ENCODE peak calls at places on chromosomes 3 and 15, in five cellular contexts. X, G, P, J and F are unnamed samples.

GRCh38 chr3:135887220-135887619 is 78.3 kb upstream of the PPP2R3A start:
- DNase-seq in X (no peak), J (no peak), G (peak; percentile 79), P (no peak), F (no peak)

GRCh38 chr15:64006642-64007041 is 39.6 kb downstream of the DAPK2 start:
- DNase-seq in J (no peak), X (peak; percentile 36), G (no peak), P (peak; percentile 27), F (no peak)

GRCh38 chr3:197516517-197516889 is 39.3 kb downstream of the BDH1 start:
- DNase-seq in J (no peak), X (peak; percentile 43), G (peak; percentile 97), P (peak; percentile 91), F (no peak)

GRCh38 chr15:88915354-88915753 is 2.2 kb upstream of the MFGE8 start:
- DNase-seq in P (no peak), X (no peak), J (no peak), G (no peak), F (no peak)

GRCh38 chr3:62065985-62066693 is 307.2 kb downstream of the FEZF2 start:
- DNase-seq in P (no peak), X (no peak), J (no peak), G (peak; percentile 67), F (no peak)

GRCh38 chr3:11567516-11568467 is 75.9 kb downstream of the VGLL4 start:
- DNase-seq in G (peak; percentile 86), X (no peak), J (no peak), P (peak; percentile 85), F (peak; percentile 70)

GRCh38 chr3:194069421-194070219 is 66.3 kb upstream of the HES1 start:
- DNase-seq in P (no peak), G (peak; percentile 42), J (no peak), X (no peak), F (no peak)

GRCh38 chr15:27587810-27588209 is 511.3 kb downstream of the OCA2 start:
- DNase-seq in P (peak; percentile 8), J (no peak), X (no peak), G (no peak), F (no peak)

GRCh38 chr15:32831458-32831857 is 113.7 kb downstream of the GREM1 start:
- DNase-seq in X (no peak), G (peak; percentile 53), P (no peak), J (no peak), F (no peak)

GRCh38 chr15:71646767-71647478 is 163.4 kb upstream of the NR2E3 start:
- DNase-seq in P (no peak), G (no peak), X (no peak), J (no peak), F (no peak)
- H3K27ac ChIP-seq in P (no peak overlapping the region), G (no peak overlapping the region), X (peak overlapping the region; percentile 60), J (peak overlapping the region; percentile 75), F (peak overlapping the region; percentile 87)

DNA sequence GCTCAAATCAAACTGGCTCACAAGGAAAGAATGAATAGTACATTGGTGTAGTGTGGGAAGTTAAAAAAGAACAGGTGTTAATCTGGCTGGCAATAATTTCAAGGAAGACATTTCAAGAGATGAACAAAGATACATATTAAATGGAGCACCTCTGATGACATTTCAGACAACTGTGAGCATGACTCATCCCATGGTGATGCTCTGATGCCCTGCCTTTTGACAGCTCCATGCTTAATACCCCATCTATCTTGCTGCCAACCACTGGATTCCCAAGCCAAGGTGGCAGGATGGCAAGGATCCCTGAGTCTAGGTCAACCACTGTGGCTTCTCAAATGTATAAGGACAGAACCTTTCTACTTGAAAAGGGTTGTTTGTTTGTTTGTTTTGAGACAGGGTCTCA is 29.3 kb downstream of the LRRC2 start:
- DNase-seq in P (no peak), X (no peak), J (no peak), G (no peak), F (no peak)
- H3K27ac ChIP-seq in P (no peak overlapping the region), X (no peak overlapping the region), J (no peak overlapping the region), G (no peak overlapping the region), F (no peak overlapping the region)

DNA sequence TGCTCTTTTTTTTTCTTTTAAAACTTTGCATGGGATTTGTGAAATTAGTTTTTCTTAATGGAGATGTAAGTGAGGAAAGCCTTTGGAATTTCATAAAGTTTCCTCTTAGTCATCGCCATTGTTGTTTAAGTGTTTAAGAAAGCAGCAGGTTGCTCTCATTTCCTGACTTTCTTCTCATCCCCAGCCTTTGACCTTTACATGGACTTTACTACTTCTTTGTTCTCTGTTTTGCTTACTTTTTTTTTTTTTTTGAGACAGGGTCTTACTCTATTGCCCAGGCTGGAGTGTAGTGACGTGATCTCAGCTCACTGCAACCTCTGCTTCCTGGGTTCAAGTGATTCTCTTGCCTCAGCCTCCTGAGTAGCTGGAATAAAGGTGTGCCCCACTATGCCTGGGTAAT is 38.6 kb downstream of the FBXL2 start:
- DNase-seq in X (no peak), J (no peak), G (peak; percentile 73), P (peak; percentile 26), F (no peak)
- H3K27ac ChIP-seq in X (no peak overlapping the region), J (no peak overlapping the region), G (no peak overlapping the region), P (no peak overlapping the region), F (no peak overlapping the region)

GRCh38 chr3:65877160-65877559 is 161.6 kb downstream of the MAGI1 start:
- DNase-seq in J (no peak), X (no peak), P (no peak), G (no peak), F (no peak)

GRCh38 chr3:65873869-65874268 is 164.8 kb downstream of the MAGI1 start:
- DNase-seq in J (no peak), X (no peak), G (no peak), P (no peak), F (no peak)

GRCh38 chr3:65873028-65873427 is 165.7 kb downstream of the MAGI1 start:
- DNase-seq in J (no peak), X (no peak), G (no peak), P (no peak), F (no peak)

GRCh38 chr3:65876028-65876420 is 162.7 kb downstream of the MAGI1 start:
- DNase-seq in G (no peak), X (no peak), P (no peak), J (no peak), F (no peak)

GRCh38 chr3:65875395-65876027 is 163.2 kb downstream of the MAGI1 start:
- DNase-seq in G (no peak), J (no peak), X (no peak), P (no peak), F (no peak)
- H3K27ac ChIP-seq in G (no peak overlapping the region), J (no peak overlapping the region), X (no peak overlapping the region), P (no peak overlapping the region), F (no peak overlapping the region)

GRCh38 chr3:149037684-149038083 is 46.3 kb downstream of the GYG1 start:
- DNase-seq in X (no peak), J (no peak), P (no peak), G (no peak), F (no peak)

GRCh38 chr3:149042766-149043386 is 43.5 kb downstream of the HLTF start:
- DNase-seq in G (peak; percentile 39), X (no peak), P (no peak), J (no peak), F (no peak)

GRCh38 chr3:149038322-149038721 is 47.0 kb downstream of the GYG1 start:
- DNase-seq in G (no peak), J (no peak), X (no peak), P (no peak), F (no peak)
- H3K27ac ChIP-seq in G (no peak overlapping the region), J (no peak overlapping the region), X (no peak overlapping the region), P (no peak overlapping the region), F (no peak overlapping the region)

GRCh38 chr3:84108442-84108971 is 850.3 kb upstream of the CADM2 start:
- DNase-seq in X (no peak), J (no peak), G (peak; percentile 96), P (peak; percentile 74), F (no peak)
- H3K27ac ChIP-seq in X (no peak overlapping the region), J (peak overlapping the region; percentile 52), G (peak overlapping the region; percentile 94), P (no peak overlapping the region), F (no peak overlapping the region)

GRCh38 chr3:188686319-188686718 is 485.5 kb upstream of the TPRG1 start:
- DNase-seq in G (no peak), X (no peak), P (no peak), J (no peak), F (no peak)
- H3K27ac ChIP-seq in G (no peak overlapping the region), X (no peak overlapping the region), P (no peak overlapping the region), J (no peak overlapping the region), F (no peak overlapping the region)

GRCh38 chr3:50502584-50503423 is 630 bp downstream of the CACNA2D2 start:
- DNase-seq in X (no peak), G (no peak), P (no peak), J (no peak), F (no peak)

GRCh38 chr3:50502225-50502583 is 1.2 kb downstream of the CACNA2D2 start:
- DNase-seq in J (no peak), P (no peak), G (no peak), X (no peak), F (no peak)

GRCh38 chr3:50504681-50505080 is 1.2 kb upstream of the CACNA2D2 start:
- DNase-seq in G (no peak), X (no peak), P (no peak), J (no peak), F (no peak)

GRCh38 chr3:50503504-50503903 is at the start of gene CACNA2D2:
- DNase-seq in P (peak; percentile 54), G (no peak), X (peak; percentile 82), J (no peak), F (no peak)

GRCh38 chr3:50503947-50504346 is 513 bp upstream of the CACNA2D2 start:
- DNase-seq in X (no peak), J (no peak), P (no peak), G (no peak), F (no peak)
- H3K27ac ChIP-seq in X (peak overlapping the region; percentile 64), J (no peak overlapping the region), P (no peak overlapping the region), G (no peak overlapping the region), F (peak overlapping the region; percentile 44)

GRCh38 chr15:31328425-31328998 is 1.9 kb downstream of the KLF13 start:
- DNase-seq in J (no peak), G (peak; percentile 20), X (no peak), P (peak; percentile 30), F (no peak)

GRCh38 chr15:31330836-31331235 is 4.2 kb downstream of the KLF13 start:
- DNase-seq in X (peak; percentile 60), G (no peak), J (no peak), P (no peak), F (no peak)

GRCh38 chr15:31330111-31330785 is 3.6 kb downstream of the KLF13 start:
- DNase-seq in X (no peak), G (no peak), J (no peak), P (no peak), F (no peak)

GRCh38 chr15:31328999-31329639 is 2.5 kb downstream of the KLF13 start:
- DNase-seq in J (no peak), P (peak; percentile 54), X (no peak), G (no peak), F (no peak)

DNA sequence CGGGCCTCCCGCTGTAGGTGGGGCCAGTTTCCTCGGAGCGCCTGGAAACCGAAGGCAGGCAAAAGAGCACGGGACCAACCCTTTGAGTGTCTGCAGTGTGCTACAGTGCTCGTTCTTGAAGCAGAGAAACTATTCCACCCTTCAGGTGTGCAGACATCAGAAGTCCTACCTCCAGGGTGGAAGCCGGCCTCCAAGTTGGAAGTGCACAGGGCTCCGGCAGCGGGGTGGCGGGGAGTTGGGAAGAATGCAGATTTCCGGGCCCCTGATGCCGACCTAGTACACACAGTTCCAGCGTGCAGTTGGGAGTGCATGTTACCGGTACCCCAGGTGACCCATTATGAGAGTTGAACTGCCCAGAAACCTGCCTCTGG is 3.0 kb downstream of the KLF13 start:
- DNase-seq in P (no peak), X (no peak), J (no peak), G (no peak), F (no peak)
- H3K27ac ChIP-seq in P (peak overlapping the region; percentile 99), X (peak overlapping the region; percentile 100), J (peak overlapping the region; percentile 18), G (no peak overlapping the region), F (peak overlapping the region; percentile 99)